ENCODE peak calls at places on chromosomes 2 and 18, in five cellular contexts. One of them, this sample, is unnamed.
A peak's percentile ranks its signal among the peaks of the same experiment; 100 is the strongest.

GRCh38 chr2:235940330-235940729 is 227.9 kb downstream of the GBX2 start:
- DNase-seq in Panc1: no peak
- DNase-seq in fibroblast of pulmonary artery: peak; percentile 98
- DNase-seq in type B pancreatic cell: no peak
- DNase-seq in HFFc6: no peak
- DNase-seq in this sample: peak; percentile 37

GRCh38 chr18:73384246-73384645 is 516.5 kb upstream of the NETO1 start:
- DNase-seq in HFFc6: no peak
- DNase-seq in Panc1: no peak
- DNase-seq in fibroblast of pulmonary artery: no peak
- DNase-seq in type B pancreatic cell: no peak
- DNase-seq in this sample: no peak

GRCh38 chr2:1132328-1132964 is 181.8 kb downstream of the SNTG2 start:
- DNase-seq in HFFc6: no peak
- DNase-seq in fibroblast of pulmonary artery: no peak
- DNase-seq in type B pancreatic cell: no peak
- DNase-seq in Panc1: no peak
- DNase-seq in this sample: no peak

GRCh38 chr2:202376460-202377307 is 557 bp downstream of the BMPR2 start:
- DNase-seq in fibroblast of pulmonary artery: peak; percentile 53
- DNase-seq in HFFc6: peak; percentile 35
- DNase-seq in type B pancreatic cell: no peak
- DNase-seq in Panc1: no peak
- DNase-seq in this sample: peak; percentile 33

GRCh38 chr18:47285456-47285855 is 34.0 kb upstream of the SKOR2 start:
- DNase-seq in fibroblast of pulmonary artery: no peak
- DNase-seq in type B pancreatic cell: no peak
- DNase-seq in Panc1: no peak
- DNase-seq in HFFc6: no peak
- DNase-seq in this sample: no peak

GRCh38 chr18:340044-340443 is 72.2 kb upstream of the THOC1 start:
- DNase-seq in fibroblast of pulmonary artery: no peak
- DNase-seq in HFFc6: no peak
- DNase-seq in Panc1: no peak
- DNase-seq in type B pancreatic cell: no peak
- DNase-seq in this sample: no peak

GRCh38 chr18:39839782-39840181 is 2115.3 kb upstream of the PIK3C3 start:
- DNase-seq in fibroblast of pulmonary artery: peak; percentile 57
- DNase-seq in Panc1: no peak
- DNase-seq in HFFc6: peak; percentile 33
- DNase-seq in type B pancreatic cell: no peak
- DNase-seq in this sample: no peak

GRCh38 chr2:75025633-75026380 is 67.4 kb downstream of the POLE4 start:
- DNase-seq in fibroblast of pulmonary artery: no peak
- DNase-seq in HFFc6: peak; percentile 29
- DNase-seq in Panc1: no peak
- DNase-seq in type B pancreatic cell: no peak
- DNase-seq in this sample: no peak

GRCh38 chr2:236073246-236073645 is 94.9 kb downstream of the GBX2 start:
- DNase-seq in type B pancreatic cell: no peak
- DNase-seq in HFFc6: no peak
- DNase-seq in Panc1: no peak
- DNase-seq in fibroblast of pulmonary artery: no peak
- DNase-seq in this sample: no peak

GRCh38 chr2:112880696-112881095 is 30.3 kb upstream of the IL37 start:
- DNase-seq in HFFc6: no peak
- DNase-seq in type B pancreatic cell: no peak
- DNase-seq in fibroblast of pulmonary artery: peak; percentile 31
- DNase-seq in Panc1: no peak
- DNase-seq in this sample: no peak

GRCh38 chr2:182015334-182016109 is 29.9 kb downstream of the PPP1R1C start:
- DNase-seq in type B pancreatic cell: no peak
- DNase-seq in HFFc6: no peak
- DNase-seq in Panc1: no peak
- DNase-seq in fibroblast of pulmonary artery: no peak
- DNase-seq in this sample: no peak

GRCh38 chr2:7829241-7829640 is 852.6 kb upstream of the ID2 start:
- DNase-seq in HFFc6: no peak
- DNase-seq in Panc1: no peak
- DNase-seq in fibroblast of pulmonary artery: no peak
- DNase-seq in type B pancreatic cell: no peak
- DNase-seq in this sample: no peak

GRCh38 chr2:109217362-109218086 is 88.5 kb downstream of the SH3RF3 start:
- DNase-seq in Panc1: no peak
- DNase-seq in HFFc6: peak; percentile 52
- DNase-seq in fibroblast of pulmonary artery: peak; percentile 60
- DNase-seq in type B pancreatic cell: peak; percentile 2
- DNase-seq in this sample: no peak

GRCh38 chr2:48479923-48480322 is 50.0 kb upstream of the STON1 start:
- DNase-seq in Panc1: no peak
- DNase-seq in type B pancreatic cell: no peak
- DNase-seq in fibroblast of pulmonary artery: no peak
- DNase-seq in HFFc6: no peak
- DNase-seq in this sample: no peak

GRCh38 chr2:157439792-157440186 is 4.1 kb downstream of the CYTIP start:
- DNase-seq in type B pancreatic cell: no peak
- DNase-seq in Panc1: no peak
- DNase-seq in fibroblast of pulmonary artery: no peak
- DNase-seq in HFFc6: no peak
- DNase-seq in this sample: no peak

GRCh38 chr2:72963423-72964145 is 46.3 kb downstream of the EMX1 start:
- DNase-seq in fibroblast of pulmonary artery: peak; percentile 25
- DNase-seq in Panc1: no peak
- DNase-seq in type B pancreatic cell: no peak
- DNase-seq in HFFc6: no peak
- DNase-seq in this sample: no peak

GRCh38 chr2:8796878-8797550 is 40.4 kb downstream of the KIDINS220 start:
- DNase-seq in HFFc6: no peak
- DNase-seq in Panc1: no peak
- DNase-seq in fibroblast of pulmonary artery: no peak
- DNase-seq in type B pancreatic cell: no peak
- DNase-seq in this sample: no peak

GRCh38 chr18:70380915-70381896 is 92.4 kb downstream of the SOCS6 start:
- DNase-seq in type B pancreatic cell: no peak
- DNase-seq in Panc1: no peak
- DNase-seq in fibroblast of pulmonary artery: no peak
- DNase-seq in HFFc6: no peak
- DNase-seq in this sample: no peak

GRCh38 chr2:110869472-110870446 is 137.4 kb downstream of the ACOXL start:
- DNase-seq in Panc1: no peak
- DNase-seq in fibroblast of pulmonary artery: peak; percentile 8
- DNase-seq in type B pancreatic cell: no peak
- DNase-seq in HFFc6: no peak
- DNase-seq in this sample: no peak

GRCh38 chr18:22822024-22822423 is 111.1 kb upstream of the RBBP8 start:
- DNase-seq in Panc1: no peak
- DNase-seq in type B pancreatic cell: no peak
- DNase-seq in HFFc6: peak; percentile 29
- DNase-seq in fibroblast of pulmonary artery: peak; percentile 84
- DNase-seq in this sample: no peak

GRCh38 chr18:79553154-79553553 is 126.4 kb upstream of the CTDP1 start:
- DNase-seq in HFFc6: no peak
- DNase-seq in type B pancreatic cell: no peak
- DNase-seq in fibroblast of pulmonary artery: no peak
- DNase-seq in Panc1: no peak
- DNase-seq in this sample: peak; percentile 54

GRCh38 chr2:25814681-25815080 is 63.6 kb downstream of the ASXL2 start:
- DNase-seq in Panc1: no peak
- DNase-seq in HFFc6: peak; percentile 24
- DNase-seq in type B pancreatic cell: no peak
- DNase-seq in fibroblast of pulmonary artery: no peak
- DNase-seq in this sample: peak; percentile 9

GRCh38 chr2:127134235-127134634 is 27.3 kb upstream of the BIN1 start:
- DNase-seq in fibroblast of pulmonary artery: no peak
- DNase-seq in type B pancreatic cell: no peak
- DNase-seq in HFFc6: no peak
- DNase-seq in Panc1: no peak
- DNase-seq in this sample: no peak

GRCh38 chr2:73359915-73360697 is 25.5 kb upstream of the ALMS1 start:
- DNase-seq in HFFc6: no peak
- DNase-seq in Panc1: no peak
- DNase-seq in fibroblast of pulmonary artery: peak; percentile 12
- DNase-seq in type B pancreatic cell: no peak
- DNase-seq in this sample: no peak

GRCh38 chr18:48688961-48689360 is 150.1 kb downstream of the CTIF start:
- DNase-seq in Panc1: no peak
- DNase-seq in type B pancreatic cell: no peak
- DNase-seq in fibroblast of pulmonary artery: no peak
- DNase-seq in HFFc6: no peak
- DNase-seq in this sample: no peak

GRCh38 chr2:201786471-201786870 is 5.7 kb upstream of the ALS2 start:
- DNase-seq in HFFc6: peak; percentile 41
- DNase-seq in type B pancreatic cell: no peak
- DNase-seq in Panc1: no peak
- DNase-seq in fibroblast of pulmonary artery: no peak
- DNase-seq in this sample: no peak

GRCh38 chr2:235724964-235725603 is 231.2 kb downstream of the AGAP1 start:
- DNase-seq in fibroblast of pulmonary artery: peak; percentile 14
- DNase-seq in Panc1: no peak
- DNase-seq in HFFc6: no peak
- DNase-seq in type B pancreatic cell: no peak
- DNase-seq in this sample: no peak

GRCh38 chr2:96110621-96111256 is 5.6 kb downstream of the ADRA2B start:
- DNase-seq in HFFc6: no peak
- DNase-seq in type B pancreatic cell: no peak
- DNase-seq in Panc1: no peak
- DNase-seq in fibroblast of pulmonary artery: no peak
- DNase-seq in this sample: no peak

GRCh38 chr18:64337673-64338072 is 188.8 kb upstream of the LINC00305 start:
- DNase-seq in Panc1: no peak
- DNase-seq in type B pancreatic cell: no peak
- DNase-seq in HFFc6: no peak
- DNase-seq in fibroblast of pulmonary artery: no peak
- DNase-seq in this sample: no peak

GRCh38 chr18:60047556-60047955 is 147.8 kb downstream of the PMAIP1 start:
- DNase-seq in fibroblast of pulmonary artery: no peak
- DNase-seq in type B pancreatic cell: no peak
- DNase-seq in Panc1: no peak
- DNase-seq in HFFc6: peak; percentile 34
- DNase-seq in this sample: no peak

GRCh38 chr18:70228546-70228945 is 23.1 kb upstream of the RTTN start:
- DNase-seq in type B pancreatic cell: no peak
- DNase-seq in HFFc6: no peak
- DNase-seq in Panc1: no peak
- DNase-seq in fibroblast of pulmonary artery: no peak
- DNase-seq in this sample: no peak

GRCh38 chr2:180246281-180246680 is 239.2 kb upstream of the CWC22 start:
- DNase-seq in fibroblast of pulmonary artery: no peak
- DNase-seq in Panc1: no peak
- DNase-seq in type B pancreatic cell: no peak
- DNase-seq in HFFc6: no peak
- DNase-seq in this sample: no peak

GRCh38 chr2:3927031-3927430 is 223.7 kb downstream of the DCDC2C start:
- DNase-seq in HFFc6: no peak
- DNase-seq in Panc1: no peak
- DNase-seq in type B pancreatic cell: no peak
- DNase-seq in fibroblast of pulmonary artery: no peak
- DNase-seq in this sample: no peak

GRCh38 chr2:227325824-227326195 is 759 bp downstream of the MFF start:
- DNase-seq in HFFc6: peak; percentile 30
- DNase-seq in type B pancreatic cell: no peak
- DNase-seq in fibroblast of pulmonary artery: peak; percentile 57
- DNase-seq in Panc1: no peak
- DNase-seq in this sample: peak; percentile 37

GRCh38 chr2:128611421-128612320 is 293.0 kb upstream of the HS6ST1 start:
- DNase-seq in HFFc6: no peak
- DNase-seq in Panc1: no peak
- DNase-seq in type B pancreatic cell: no peak
- DNase-seq in fibroblast of pulmonary artery: no peak
- DNase-seq in this sample: no peak
- TF ChIP-seq CTCF in HFFc6: no peak
- TF ChIP-seq CTCF in Panc1: no peak
- TF ChIP-seq CTCF in type B pancreatic cell: no peak
- TF ChIP-seq CTCF in fibroblast of pulmonary artery: no peak
- TF ChIP-seq CTCF in this sample: no peak

DNA sequence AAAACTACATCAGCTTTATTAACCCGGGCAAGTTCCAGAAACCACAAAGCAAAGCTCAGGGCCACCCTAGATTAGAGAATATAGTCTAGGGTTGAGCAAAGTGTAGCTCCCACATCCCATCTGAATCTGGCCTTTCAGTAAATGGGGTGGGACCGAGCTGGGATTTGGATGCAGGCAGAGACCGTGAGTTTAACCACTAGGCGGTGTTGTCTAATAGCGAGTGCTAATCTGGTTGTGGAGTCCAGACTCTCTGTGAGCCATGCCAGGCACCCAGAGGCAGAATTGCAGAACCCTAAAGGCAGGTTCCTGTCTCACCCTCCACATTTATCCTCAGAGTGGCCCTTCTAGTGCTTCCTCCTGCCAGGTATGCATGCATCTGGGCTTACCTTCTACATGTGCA is 435.9 kb downstream of the TSN start:
- DNase-seq in type B pancreatic cell: no peak
- DNase-seq in Panc1: peak; percentile 7
- DNase-seq in HFFc6: peak; percentile 4
- DNase-seq in fibroblast of pulmonary artery: peak; percentile 72
- DNase-seq in this sample: peak; percentile 62
- TF ChIP-seq CTCF in type B pancreatic cell: peak; percentile 74
- TF ChIP-seq CTCF in Panc1: peak; percentile 75
- TF ChIP-seq CTCF in HFFc6: peak; percentile 66
- TF ChIP-seq CTCF in fibroblast of pulmonary artery: peak; percentile 68
- TF ChIP-seq CTCF in this sample: peak; percentile 27

DNA sequence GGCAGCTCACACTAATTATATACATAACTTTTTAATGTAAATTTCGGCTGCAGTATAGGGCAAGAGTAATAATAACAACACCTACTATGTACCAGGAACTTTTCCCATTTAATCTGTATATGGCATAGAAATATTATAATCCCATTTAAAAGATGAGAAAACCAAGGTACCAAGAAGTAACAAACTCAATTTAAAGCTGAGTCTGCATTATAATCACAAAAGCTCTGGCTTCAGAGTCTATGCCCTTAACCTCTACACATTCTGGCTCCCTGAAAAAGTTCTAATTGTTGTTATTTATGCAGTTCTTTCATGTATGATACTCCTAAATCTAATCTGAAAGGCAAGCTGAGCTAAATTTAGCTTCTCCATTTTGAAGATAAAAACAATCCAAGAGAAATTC is 1675.1 kb upstream of the NXPH2 start:
- DNase-seq in HFFc6: no peak
- DNase-seq in Panc1: no peak
- DNase-seq in fibroblast of pulmonary artery: no peak
- DNase-seq in type B pancreatic cell: no peak
- DNase-seq in this sample: no peak
- TF ChIP-seq CTCF in HFFc6: no peak
- TF ChIP-seq CTCF in Panc1: no peak
- TF ChIP-seq CTCF in fibroblast of pulmonary artery: no peak
- TF ChIP-seq CTCF in type B pancreatic cell: no peak
- TF ChIP-seq CTCF in this sample: no peak

DNA sequence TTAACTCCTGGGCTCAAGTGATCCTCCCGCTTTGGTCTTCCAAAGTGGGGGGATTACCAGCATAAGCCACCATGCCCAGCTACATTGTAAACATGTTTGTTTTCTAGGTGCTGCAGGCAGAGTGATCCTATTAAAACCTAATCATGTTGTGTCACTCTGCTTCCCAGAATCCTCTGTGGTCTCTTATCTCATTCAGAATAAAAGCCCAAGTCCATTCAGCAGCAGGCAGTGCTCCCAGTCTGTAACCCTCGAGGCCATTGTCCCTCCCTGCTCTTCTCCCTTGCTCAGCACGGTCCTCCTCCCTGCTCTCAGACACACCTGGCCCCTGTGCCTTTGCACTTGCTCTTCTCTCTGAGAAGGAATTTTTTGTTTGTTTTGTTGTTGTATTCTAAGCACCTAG is 11.1 kb upstream of the CABYR start:
- DNase-seq in Panc1: no peak
- DNase-seq in fibroblast of pulmonary artery: no peak
- DNase-seq in HFFc6: no peak
- DNase-seq in type B pancreatic cell: no peak
- DNase-seq in this sample: no peak
- TF ChIP-seq CTCF in Panc1: no peak
- TF ChIP-seq CTCF in fibroblast of pulmonary artery: no peak
- TF ChIP-seq CTCF in HFFc6: no peak
- TF ChIP-seq CTCF in type B pancreatic cell: no peak
- TF ChIP-seq CTCF in this sample: no peak